ENCODE peak calls at places on chromosomes 7 and 10, in ten cellular contexts. R, S, F, J, N, T, U, I, L and C are unnamed samples.

GRCh38 chr7:150641854-150642253 is 9.7 kb upstream of the GIMAP6 start:
- DNase-seq in R (no peak), S (no peak), F (no peak), J (no peak), N (no peak), T (no peak), U (no peak), I (no peak), L (no peak), C (no peak)

GRCh38 chr10:103602028-103602851 is 108.7 kb downstream of the NEURL1 start:
- DNase-seq in R (no peak), S (no peak), F (no peak), J (no peak), N (no peak), T (no peak), U (no peak), I (no peak), L (no peak), C (no peak)

GRCh38 chr10:108360187-108360586 is 1195.7 kb upstream of the SORCS1 start:
- DNase-seq in R (no peak), S (no peak), F (no peak), J (no peak), N (no peak), T (peak), U (no peak), I (no peak), L (no peak), C (no peak)

GRCh38 chr7:138388673-138389491 is 71.2 kb upstream of the TRIM24 start:
- DNase-seq in R (no peak), S (no peak), F (no peak), J (no peak), N (no peak), T (no peak), U (no peak), I (no peak), L (no peak), C (no peak)

GRCh38 chr10:809671-810350 is 120.3 kb upstream of the DIP2C start:
- DNase-seq in R (no peak), S (no peak), F (no peak), J (no peak), N (no peak), T (no peak), U (no peak), I (no peak), L (peak), C (no peak)

GRCh38 chr7:11416641-11417040 is 415.4 kb downstream of the THSD7A start:
- DNase-seq in R (no peak), S (no peak), F (no peak), J (no peak), N (no peak), T (no peak), U (no peak), I (no peak), L (no peak), C (no peak)

GRCh38 chr7:46844486-46844885 is 737.4 kb downstream of the TNS3 start:
- DNase-seq in R (no peak), S (no peak), F (no peak), J (no peak), N (no peak), T (no peak), U (no peak), I (no peak), L (no peak), C (no peak)

GRCh38 chr10:62056660-62057059 is 155.2 kb downstream of the ARID5B start:
- DNase-seq in R (peak), S (no peak), F (no peak), J (no peak), N (no peak), T (no peak), U (no peak), I (no peak), L (no peak), C (no peak)

GRCh38 chr7:143145-143751 is 49.1 kb upstream of the FAM20C start:
- DNase-seq in R (no peak), S (no peak), F (no peak), J (no peak), N (no peak), T (no peak), U (no peak), I (no peak), L (no peak), C (no peak)

GRCh38 chr10:118732253-118733194 is 22.2 kb downstream of the CACUL1 start:
- DNase-seq in R (no peak), S (no peak), F (no peak), J (no peak), N (no peak), T (no peak), U (peak), I (no peak), L (no peak), C (no peak)

GRCh38 chr7:129271500-129272355 is 46.9 kb downstream of the AHCYL2 start:
- DNase-seq in R (peak), S (peak), F (peak), J (peak), N (peak), T (peak), U (peak), I (peak), L (no peak), C (peak)

GRCh38 chr7:51288896-51289607 is 27.6 kb downstream of the COBL start:
- DNase-seq in R (no peak), S (no peak), F (no peak), J (no peak), N (no peak), T (peak), U (no peak), I (no peak), L (no peak), C (no peak)

GRCh38 chr7:95688931-95689453 is 83.4 kb upstream of the DYNC1I1 start:
- DNase-seq in R (peak), S (no peak), F (peak), J (no peak), N (no peak), T (no peak), U (no peak), I (no peak), L (no peak), C (no peak)

GRCh38 chr10:62992145-62992721 is 140.9 kb upstream of the NRBF2 start:
- DNase-seq in R (peak), S (peak), F (no peak), J (no peak), N (no peak), T (no peak), U (no peak), I (no peak), L (no peak), C (no peak)

GRCh38 chr10:11035318-11035920 is 17.7 kb downstream of the CELF2 start:
- DNase-seq in R (peak), S (no peak), F (no peak), J (no peak), N (no peak), T (peak), U (no peak), I (peak), L (no peak), C (no peak)

GRCh38 chr10:98446121-98446655 is 547 bp downstream of the HPS1 start:
- DNase-seq in R (peak), S (peak), F (no peak), J (peak), N (no peak), T (peak), U (peak), I (peak), L (peak), C (peak)

GRCh38 chr7:50557114-50557513 is 8.1 kb downstream of the DDC start:
- DNase-seq in R (no peak), S (no peak), F (no peak), J (no peak), N (no peak), T (no peak), U (no peak), I (no peak), L (no peak), C (no peak)

GRCh38 chr10:52455095-52455494 is 141.0 kb downstream of the DKK1 start:
- DNase-seq in R (no peak), S (no peak), F (no peak), J (no peak), N (no peak), T (peak), U (no peak), I (no peak), L (no peak), C (no peak)

GRCh38 chr7:3321745-3322144 is 20.7 kb downstream of the SDK1 start:
- DNase-seq in R (no peak), S (no peak), F (no peak), J (no peak), N (no peak), T (no peak), U (no peak), I (no peak), L (no peak), C (no peak)

GRCh38 chr7:157585113-157585861 is 248.5 kb downstream of the DNAJB6 start:
- DNase-seq in R (no peak), S (no peak), F (peak), J (no peak), N (peak), T (no peak), U (peak), I (peak), L (no peak), C (no peak)

GRCh38 chr10:21246178-21246577 is 279.3 kb downstream of the SKIDA1 start:
- DNase-seq in R (no peak), S (no peak), F (no peak), J (no peak), N (no peak), T (no peak), U (no peak), I (no peak), L (no peak), C (no peak)

GRCh38 chr10:43888551-43888950 is 239.9 kb upstream of the ZNF32 start:
- DNase-seq in R (peak), S (no peak), F (no peak), J (no peak), N (no peak), T (no peak), U (no peak), I (no peak), L (no peak), C (no peak)

GRCh38 chr7:64733550-64734240 is 60.5 kb upstream of the ZNF138 start:
- DNase-seq in R (no peak), S (no peak), F (no peak), J (no peak), N (no peak), T (peak), U (no peak), I (no peak), L (no peak), C (no peak)

GRCh38 chr10:72011468-72011867 is 47.3 kb downstream of the CHST3 start:
- DNase-seq in R (no peak), S (no peak), F (no peak), J (no peak), N (no peak), T (no peak), U (no peak), I (no peak), L (no peak), C (no peak)

GRCh38 chr7:135979674-135980660 is 2.8 kb upstream of the MTPN start:
- DNase-seq in R (peak), S (no peak), F (no peak), J (no peak), N (no peak), T (no peak), U (no peak), I (no peak), L (no peak), C (no peak)

GRCh38 chr7:101273126-101273525 is 28.2 kb upstream of the FIS1 start:
- DNase-seq in R (no peak), S (no peak), F (no peak), J (no peak), N (no peak), T (no peak), U (no peak), I (peak), L (no peak), C (no peak)

GRCh38 chr7:76512941-76513816 is 2.8 kb downstream of the UPK3B start:
- DNase-seq in R (no peak), S (no peak), F (peak), J (no peak), N (no peak), T (peak), U (no peak), I (peak), L (no peak), C (no peak)

GRCh38 chr7:36127075-36127740 is 25.8 kb upstream of the EEPD1 start:
- DNase-seq in R (no peak), S (no peak), F (no peak), J (no peak), N (no peak), T (peak), U (no peak), I (no peak), L (no peak), C (no peak)

GRCh38 chr10:29141761-29142160 is 147.1 kb upstream of the LYZL1 start:
- DNase-seq in R (peak), S (no peak), F (no peak), J (no peak), N (no peak), T (no peak), U (no peak), I (no peak), L (no peak), C (no peak)

GRCh38 chr7:72760602-72761001 is 67.4 kb downstream of the TYW1B start:
- DNase-seq in R (no peak), S (no peak), F (no peak), J (no peak), N (no peak), T (no peak), U (no peak), I (no peak), L (no peak), C (no peak)

GRCh38 chr7:68754414-68754813 is 843.9 kb upstream of the AUTS2 start:
- DNase-seq in R (no peak), S (no peak), F (no peak), J (no peak), N (no peak), T (no peak), U (no peak), I (no peak), L (no peak), C (no peak)

GRCh38 chr7:2165610-2166594 is 66.8 kb downstream of the MAD1L1 start:
- DNase-seq in R (peak), S (no peak), F (no peak), J (no peak), N (no peak), T (no peak), U (no peak), I (no peak), L (peak), C (no peak)

GRCh38 chr7:44650772-44651171 is 44.3 kb downstream of the OGDH start:
- DNase-seq in R (peak), S (no peak), F (no peak), J (no peak), N (no peak), T (no peak), U (no peak), I (no peak), L (no peak), C (no peak)

GRCh38 chr7:98869374-98870070 is at the start of gene TMEM130:
- DNase-seq in R (no peak), S (no peak), F (no peak), J (no peak), N (no peak), T (no peak), U (no peak), I (peak), L (no peak), C (no peak)

GRCh38 chr10:78572565-78572964 is 496.2 kb upstream of the ZMIZ1 start:
- DNase-seq in R (peak), S (no peak), F (no peak), J (no peak), N (no peak), T (no peak), U (no peak), I (no peak), L (peak), C (no peak)

GRCh38 chr7:140479062-140479738 is at the start of gene MKRN1:
- DNase-seq in R (peak), S (peak), F (peak), J (peak), N (peak), T (peak), U (peak), I (peak), L (peak), C (peak)

GRCh38 chr10:73039635-73040034 is 57.0 kb downstream of the P4HA1 start:
- DNase-seq in R (peak), S (no peak), F (no peak), J (no peak), N (no peak), T (no peak), U (no peak), I (no peak), L (no peak), C (no peak)